ENCODE peak calls at places on chromosomes 1 and 21, in five cellular contexts. One of them, this sample, is unnamed.
A peak's percentile ranks its signal among the peaks of the same experiment; 100 is the strongest.

GRCh38 chr1:169546087-169546995 is 39.9 kb downstream of the F5 start:
- DNase-seq in GM20000: peak; percentile 16
- DNase-seq in A172: peak; percentile 73
- DNase-seq in AG08395: peak; percentile 27
- DNase-seq in NCI-H2029 treated with DMSO at 0.1 percent for 48 hours: peak; percentile 5
- DNase-seq in this sample: no peak

GRCh38 chr1:3652538-3653285 is 396 bp downstream of the TP73 start:
- DNase-seq in GM20000: no peak
- DNase-seq in A172: no peak
- DNase-seq in AG08395: no peak
- DNase-seq in NCI-H2029 treated with DMSO at 0.1 percent for 48 hours: no peak
- DNase-seq in this sample: peak; percentile 38

GRCh38 chr1:82001345-82001744 is 200.6 kb downstream of the ADGRL2 start:
- DNase-seq in GM20000: no peak
- DNase-seq in A172: no peak
- DNase-seq in AG08395: no peak
- DNase-seq in NCI-H2029 treated with DMSO at 0.1 percent for 48 hours: no peak
- DNase-seq in this sample: no peak

GRCh38 chr1:230696722-230697432 is 17.0 kb downstream of the AGT start:
- DNase-seq in GM20000: no peak
- DNase-seq in A172: no peak
- DNase-seq in AG08395: peak; percentile 50
- DNase-seq in NCI-H2029 treated with DMSO at 0.1 percent for 48 hours: no peak
- DNase-seq in this sample: no peak

GRCh38 chr1:65141394-65141793 is 6.6 kb upstream of the AK4 start:
- DNase-seq in GM20000: no peak
- DNase-seq in A172: peak; percentile 16
- DNase-seq in AG08395: peak; percentile 72
- DNase-seq in NCI-H2029 treated with DMSO at 0.1 percent for 48 hours: no peak
- DNase-seq in this sample: no peak

GRCh38 chr1:89361681-89362080 is 2.2 kb upstream of the GBP6 start:
- DNase-seq in GM20000: no peak
- DNase-seq in A172: no peak
- DNase-seq in AG08395: no peak
- DNase-seq in NCI-H2029 treated with DMSO at 0.1 percent for 48 hours: no peak
- DNase-seq in this sample: no peak

GRCh38 chr1:248884632-248885295 is 21.3 kb upstream of the PGBD2 start:
- DNase-seq in GM20000: no peak
- DNase-seq in A172: peak; percentile 41
- DNase-seq in AG08395: no peak
- DNase-seq in NCI-H2029 treated with DMSO at 0.1 percent for 48 hours: no peak
- DNase-seq in this sample: no peak

GRCh38 chr1:91795601-91796389 is 90.2 kb downstream of the TGFBR3 start:
- DNase-seq in GM20000: no peak
- DNase-seq in A172: peak; percentile 58
- DNase-seq in AG08395: peak; percentile 53
- DNase-seq in NCI-H2029 treated with DMSO at 0.1 percent for 48 hours: no peak
- DNase-seq in this sample: no peak

GRCh38 chr1:40607921-40608320 is 57.6 kb downstream of the RIMS3 start:
- DNase-seq in GM20000: no peak
- DNase-seq in A172: no peak
- DNase-seq in AG08395: no peak
- DNase-seq in NCI-H2029 treated with DMSO at 0.1 percent for 48 hours: no peak
- DNase-seq in this sample: no peak

GRCh38 chr21:40846566-40847411 is at the start of gene DSCAM:
- DNase-seq in GM20000: no peak
- DNase-seq in A172: no peak
- DNase-seq in AG08395: no peak
- DNase-seq in NCI-H2029 treated with DMSO at 0.1 percent for 48 hours: no peak
- DNase-seq in this sample: no peak

GRCh38 chr1:23657659-23658275 is 33.8 kb upstream of the RPL11 start:
- DNase-seq in GM20000: peak; percentile 58
- DNase-seq in A172: peak; percentile 22
- DNase-seq in AG08395: peak; percentile 65
- DNase-seq in NCI-H2029 treated with DMSO at 0.1 percent for 48 hours: no peak
- DNase-seq in this sample: peak; percentile 74

GRCh38 chr1:188371295-188371806 is 1542.6 kb downstream of the PLA2G4A start:
- DNase-seq in GM20000: no peak
- DNase-seq in A172: no peak
- DNase-seq in AG08395: no peak
- DNase-seq in NCI-H2029 treated with DMSO at 0.1 percent for 48 hours: no peak
- DNase-seq in this sample: no peak

GRCh38 chr1:23596382-23597358 is 37.4 kb upstream of the ID3 start:
- DNase-seq in GM20000: no peak
- DNase-seq in A172: no peak
- DNase-seq in AG08395: no peak
- DNase-seq in NCI-H2029 treated with DMSO at 0.1 percent for 48 hours: no peak
- DNase-seq in this sample: no peak

GRCh38 chr1:180724055-180724454 is 92.2 kb downstream of the XPR1 start:
- DNase-seq in GM20000: no peak
- DNase-seq in A172: no peak
- DNase-seq in AG08395: no peak
- DNase-seq in NCI-H2029 treated with DMSO at 0.1 percent for 48 hours: no peak
- DNase-seq in this sample: no peak

This sample was measured in Right ventricle myocardium superior.